ENCODE peak calls at places on chromosome 13, in ten cellular contexts. D, G, O, C, Z, P, F, U, N and K are unnamed samples.

GRCh38 chr13:35598233-35598632 is 121.7 kb upstream of the MAB21L1 start:
- DNase-seq in D (no peak), G (no peak), O (no peak), C (no peak), Z (no peak), P (no peak), F (no peak), U (no peak), N (peak), K (no peak)

GRCh38 chr13:114132419-114133121 is at the start of gene RASA3:
- DNase-seq in D (peak), G (peak), O (peak), C (peak), Z (peak), P (peak), F (no peak), U (no peak), N (peak), K (no peak)

GRCh38 chr13:28641600-28641926 is 17.4 kb upstream of the POMP start:
- DNase-seq in D (no peak), G (no peak), O (no peak), C (no peak), Z (no peak), P (no peak), F (no peak), U (no peak), N (no peak), K (no peak)

GRCh38 chr13:99357920-99358319 is 50.7 kb upstream of the GPR183 start:
- DNase-seq in D (no peak), G (no peak), O (peak), C (no peak), Z (no peak), P (no peak), F (no peak), U (no peak), N (no peak), K (no peak)

GRCh38 chr13:105050696-105051095 is 1484.8 kb downstream of the EFNB2 start:
- DNase-seq in D (no peak), G (peak), O (no peak), C (no peak), Z (no peak), P (no peak), F (no peak), U (no peak), N (no peak), K (no peak)

GRCh38 chr13:44726214-44726613 is 150.1 kb upstream of the TSC22D1 start:
- DNase-seq in D (no peak), G (no peak), O (no peak), C (no peak), Z (no peak), P (no peak), F (peak), U (no peak), N (peak), K (peak)

GRCh38 chr13:30305456-30305855 is 1.9 kb downstream of the KATNAL1 start:
- DNase-seq in D (no peak), G (no peak), O (no peak), C (no peak), Z (no peak), P (no peak), F (no peak), U (no peak), N (no peak), K (no peak)

GRCh38 chr13:37741536-37741935 is 128.0 kb downstream of the TRPC4 start:
- DNase-seq in D (no peak), G (no peak), O (no peak), C (no peak), Z (no peak), P (no peak), F (no peak), U (no peak), N (peak), K (peak)

GRCh38 chr13:44237276-44237767 is 136.3 kb upstream of the SERP2 start:
- DNase-seq in D (no peak), G (peak), O (peak), C (no peak), Z (peak), P (peak), F (peak), U (no peak), N (peak), K (peak)

GRCh38 chr13:51246005-51246404 is 23.8 kb downstream of the FAM124A start:
- DNase-seq in D (no peak), G (peak), O (no peak), C (no peak), Z (no peak), P (no peak), F (no peak), U (no peak), N (no peak), K (no peak)

GRCh38 chr13:109899748-109900147 is 113.4 kb upstream of the IRS2 start:
- DNase-seq in D (no peak), G (no peak), O (no peak), C (no peak), Z (no peak), P (no peak), F (no peak), U (no peak), N (no peak), K (no peak)

GRCh38 chr13:33634526-33635111 is 183.3 kb upstream of the RFC3 start:
- DNase-seq in D (no peak), G (peak), O (no peak), C (no peak), Z (no peak), P (no peak), F (no peak), U (no peak), N (no peak), K (peak)

GRCh38 chr13:48504606-48505369 is 28.1 kb downstream of the RCBTB2 start:
- DNase-seq in D (no peak), G (no peak), O (peak), C (no peak), Z (no peak), P (no peak), F (no peak), U (no peak), N (no peak), K (peak)

GRCh38 chr13:86856996-86857395 is 814.2 kb upstream of the SLITRK5 start:
- DNase-seq in D (no peak), G (no peak), O (no peak), C (no peak), Z (no peak), P (no peak), F (no peak), U (no peak), N (no peak), K (peak)

GRCh38 chr13:78596701-78597550 is 6.4 kb downstream of the POU4F1 start:
- DNase-seq in D (no peak), G (no peak), O (no peak), C (peak), Z (no peak), P (no peak), F (no peak), U (no peak), N (no peak), K (no peak)

GRCh38 chr13:39684531-39685137 is 29.2 kb downstream of the COG6 start:
- DNase-seq in D (no peak), G (no peak), O (no peak), C (no peak), Z (no peak), P (no peak), F (no peak), U (no peak), N (peak), K (no peak)

GRCh38 chr13:25886438-25887214 is 165.2 kb downstream of the SHISA2 start:
- DNase-seq in D (no peak), G (no peak), O (peak), C (no peak), Z (no peak), P (no peak), F (peak), U (no peak), N (no peak), K (peak)

GRCh38 chr13:81377926-81378325 is 1037.0 kb upstream of the SPRY2 start:
- DNase-seq in D (no peak), G (no peak), O (no peak), C (no peak), Z (no peak), P (no peak), F (no peak), U (no peak), N (no peak), K (no peak)

GRCh38 chr13:80742027-80742426 is 401.1 kb upstream of the SPRY2 start:
- DNase-seq in D (no peak), G (no peak), O (no peak), C (no peak), Z (no peak), P (no peak), F (no peak), U (no peak), N (no peak), K (no peak)

GRCh38 chr13:29763426-29764180 is 86.8 kb downstream of the UBL3 start:
- DNase-seq in D (no peak), G (no peak), O (no peak), C (no peak), Z (no peak), P (peak), F (no peak), U (no peak), N (no peak), K (peak)